ENCODE peak calls at places on chromosomes 2 and 18, in nine cellular contexts. One of them, this sample, is unnamed.

GRCh38 chr2:110934948-110935347 is 185.8 kb upstream of the BCL2L11 start:
- DNase-seq in HCT116: no peak
- DNase-seq in K562: no peak
- DNase-seq in GM23248: no peak
- DNase-seq in GM23338: no peak
- DNase-seq in fibroblast of lung: no peak
- DNase-seq in mammary epithelial cell: no peak
- DNase-seq in OCI-LY7: no peak
- DNase-seq in astrocyte: no peak
- DNase-seq in this sample: no peak

GRCh38 chr2:70515938-70516337 is 37.7 kb downstream of the TGFA start:
- DNase-seq in fibroblast of lung: no peak
- DNase-seq in OCI-LY7: peak; percentile 1
- DNase-seq in astrocyte: no peak
- DNase-seq in GM23338: no peak
- DNase-seq in mammary epithelial cell: no peak
- DNase-seq in K562: no peak
- DNase-seq in GM23248: peak; percentile 66
- DNase-seq in HCT116: no peak
- DNase-seq in this sample: no peak

GRCh38 chr2:111250448-111251030 is 129.8 kb downstream of the BCL2L11 start:
- DNase-seq in HCT116: no peak
- DNase-seq in mammary epithelial cell: no peak
- DNase-seq in GM23338: no peak
- DNase-seq in K562: no peak
- DNase-seq in fibroblast of lung: no peak
- DNase-seq in astrocyte: peak; percentile 10
- DNase-seq in OCI-LY7: no peak
- DNase-seq in GM23248: peak; percentile 38
- DNase-seq in this sample: no peak

GRCh38 chr2:105042189-105042588 is 4.3 kb downstream of the MRPS9 start:
- DNase-seq in astrocyte: no peak
- DNase-seq in fibroblast of lung: no peak
- DNase-seq in OCI-LY7: no peak
- DNase-seq in GM23248: no peak
- DNase-seq in GM23338: peak; percentile 57
- DNase-seq in mammary epithelial cell: no peak
- DNase-seq in K562: peak; percentile 46
- DNase-seq in HCT116: no peak
- DNase-seq in this sample: peak; percentile 49

GRCh38 chr2:151040036-151040435 is 221.6 kb downstream of the RBM43 start:
- DNase-seq in GM23338: no peak
- DNase-seq in K562: no peak
- DNase-seq in GM23248: peak; percentile 64
- DNase-seq in astrocyte: peak; percentile 52
- DNase-seq in OCI-LY7: no peak
- DNase-seq in mammary epithelial cell: peak; percentile 87
- DNase-seq in HCT116: no peak
- DNase-seq in fibroblast of lung: peak; percentile 72
- DNase-seq in this sample: no peak

GRCh38 chr18:26317353-26317865 is 91.2 kb downstream of the TAF4B start:
- DNase-seq in GM23338: no peak
- DNase-seq in fibroblast of lung: peak; percentile 6
- DNase-seq in astrocyte: no peak
- DNase-seq in mammary epithelial cell: no peak
- DNase-seq in OCI-LY7: no peak
- DNase-seq in HCT116: no peak
- DNase-seq in GM23248: no peak
- DNase-seq in K562: no peak
- DNase-seq in this sample: no peak

GRCh38 chr2:233329489-233330135 is 22.0 kb downstream of the SAG start:
- DNase-seq in fibroblast of lung: no peak
- DNase-seq in HCT116: no peak
- DNase-seq in mammary epithelial cell: no peak
- DNase-seq in GM23248: peak; percentile 9
- DNase-seq in GM23338: peak; percentile 13
- DNase-seq in astrocyte: peak; percentile 39
- DNase-seq in OCI-LY7: no peak
- DNase-seq in K562: peak; percentile 34
- DNase-seq in this sample: peak; percentile 73

GRCh38 chr2:43634604-43635306 is 2.3 kb upstream of the PLEKHH2 start:
- DNase-seq in fibroblast of lung: peak; percentile 94
- DNase-seq in mammary epithelial cell: peak; percentile 53
- DNase-seq in GM23248: peak; percentile 83
- DNase-seq in GM23338: no peak
- DNase-seq in K562: no peak
- DNase-seq in astrocyte: peak; percentile 96
- DNase-seq in OCI-LY7: peak; percentile 35
- DNase-seq in HCT116: no peak
- DNase-seq in this sample: no peak

GRCh38 chr2:127901339-127902072 is 15.8 kb upstream of the AMMECR1L start:
- DNase-seq in GM23338: no peak
- DNase-seq in K562: no peak
- DNase-seq in mammary epithelial cell: no peak
- DNase-seq in astrocyte: no peak
- DNase-seq in OCI-LY7: no peak
- DNase-seq in HCT116: no peak
- DNase-seq in fibroblast of lung: peak; percentile 47
- DNase-seq in GM23248: peak; percentile 23
- DNase-seq in this sample: no peak

GRCh38 chr2:11659866-11660265 is 10.1 kb downstream of the NTSR2 start:
- DNase-seq in OCI-LY7: no peak
- DNase-seq in mammary epithelial cell: no peak
- DNase-seq in fibroblast of lung: no peak
- DNase-seq in GM23338: no peak
- DNase-seq in astrocyte: no peak
- DNase-seq in GM23248: no peak
- DNase-seq in K562: no peak
- DNase-seq in HCT116: no peak
- DNase-seq in this sample: no peak

GRCh38 chr2:190714958-190715357 is 66.1 kb downstream of the NAB1 start:
- DNase-seq in mammary epithelial cell: peak; percentile 64
- DNase-seq in astrocyte: peak; percentile 89
- DNase-seq in GM23338: no peak
- DNase-seq in fibroblast of lung: no peak
- DNase-seq in GM23248: peak; percentile 23
- DNase-seq in K562: no peak
- DNase-seq in HCT116: peak; percentile 27
- DNase-seq in OCI-LY7: no peak
- DNase-seq in this sample: no peak

GRCh38 chr2:210548031-210548430 is 8.4 kb upstream of the CPS1 start:
- DNase-seq in GM23338: no peak
- DNase-seq in fibroblast of lung: no peak
- DNase-seq in astrocyte: no peak
- DNase-seq in K562: no peak
- DNase-seq in GM23248: no peak
- DNase-seq in HCT116: no peak
- DNase-seq in OCI-LY7: no peak
- DNase-seq in mammary epithelial cell: no peak
- DNase-seq in this sample: no peak

GRCh38 chr2:64988420-64989125 is 626 bp upstream of the SLC1A4 start:
- DNase-seq in OCI-LY7: peak; percentile 66
- DNase-seq in HCT116: peak; percentile 19
- DNase-seq in fibroblast of lung: peak; percentile 85
- DNase-seq in K562: peak; percentile 90
- DNase-seq in astrocyte: peak; percentile 92
- DNase-seq in mammary epithelial cell: peak; percentile 83
- DNase-seq in GM23338: peak; percentile 66
- DNase-seq in GM23248: peak; percentile 94
- DNase-seq in this sample: peak; percentile 72

GRCh38 chr2:127581050-127581345 is 45.5 kb downstream of the MYO7B start:
- DNase-seq in HCT116: no peak
- DNase-seq in mammary epithelial cell: no peak
- DNase-seq in astrocyte: no peak
- DNase-seq in GM23338: no peak
- DNase-seq in GM23248: no peak
- DNase-seq in fibroblast of lung: no peak
- DNase-seq in OCI-LY7: no peak
- DNase-seq in K562: no peak
- DNase-seq in this sample: no peak

GRCh38 chr2:20622731-20623130 is 28.2 kb downstream of the HS1BP3 start:
- DNase-seq in OCI-LY7: no peak
- DNase-seq in astrocyte: no peak
- DNase-seq in GM23248: no peak
- DNase-seq in mammary epithelial cell: no peak
- DNase-seq in K562: no peak
- DNase-seq in fibroblast of lung: no peak
- DNase-seq in HCT116: no peak
- DNase-seq in GM23338: no peak
- DNase-seq in this sample: no peak

GRCh38 chr2:188244383-188244782 is 47.3 kb upstream of the GULP1 start:
- DNase-seq in astrocyte: peak; percentile 8
- DNase-seq in K562: no peak
- DNase-seq in GM23338: no peak
- DNase-seq in HCT116: no peak
- DNase-seq in GM23248: peak; percentile 6
- DNase-seq in OCI-LY7: no peak
- DNase-seq in fibroblast of lung: no peak
- DNase-seq in mammary epithelial cell: peak; percentile 2
- DNase-seq in this sample: peak; percentile 61

GRCh38 chr2:236849508-236849907 is 236.2 kb upstream of the COPS8 start:
- DNase-seq in OCI-LY7: no peak
- DNase-seq in K562: no peak
- DNase-seq in GM23248: no peak
- DNase-seq in astrocyte: no peak
- DNase-seq in HCT116: no peak
- DNase-seq in fibroblast of lung: no peak
- DNase-seq in mammary epithelial cell: no peak
- DNase-seq in GM23338: no peak
- DNase-seq in this sample: no peak

DNA sequence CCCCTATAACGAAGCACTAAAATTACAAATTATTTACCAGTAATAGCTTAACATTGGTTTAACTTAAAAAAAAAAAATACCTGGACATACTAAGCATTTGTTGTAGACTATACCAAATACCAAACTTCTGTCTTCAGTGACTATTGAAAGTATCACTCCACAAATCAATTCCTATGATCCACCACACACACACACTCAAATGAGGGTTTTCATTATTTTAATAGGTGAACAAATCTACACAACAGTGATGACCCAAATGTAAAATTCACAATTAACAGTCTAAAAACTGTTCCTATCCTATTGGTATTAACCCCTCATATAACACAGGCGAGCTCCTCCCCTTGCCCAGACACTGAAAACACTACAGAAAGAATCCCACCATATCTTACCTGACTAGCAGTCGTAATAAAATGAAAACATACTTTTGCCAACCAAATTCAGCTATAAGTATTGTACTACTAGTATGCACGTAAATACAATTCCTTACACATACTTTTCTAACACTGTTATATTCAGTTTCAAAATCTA is 2.5 kb downstream of the SP3 start:
- DNase-seq in GM23248: no peak
- DNase-seq in mammary epithelial cell: no peak
- DNase-seq in K562: peak; percentile 46
- DNase-seq in astrocyte: no peak
- DNase-seq in OCI-LY7: peak; percentile 29
- DNase-seq in fibroblast of lung: no peak
- DNase-seq in HCT116: no peak
- DNase-seq in GM23338: no peak
- DNase-seq in this sample: no peak
- H3K79me2 ChIP-seq in GM23248: peaks cover 70% of the 10 kb centered on the region
- H3K79me2 ChIP-seq in mammary epithelial cell: peaks cover 73% of the 10 kb centered on the region
- H3K79me2 ChIP-seq in K562: peaks cover 78% of the 10 kb centered on the region
- H3K79me2 ChIP-seq in astrocyte: peaks cover 58% of the 10 kb centered on the region
- H3K79me2 ChIP-seq in OCI-LY7: peaks cover 67% of the 10 kb centered on the region
- H3K79me2 ChIP-seq in fibroblast of lung: peaks cover 55% of the 10 kb centered on the region
- H3K79me2 ChIP-seq in HCT116: peaks cover 71% of the 10 kb centered on the region
- H3K79me2 ChIP-seq in GM23338: peaks cover 70% of the 10 kb centered on the region
- H3K79me2 ChIP-seq in this sample: peaks cover 45% of the 10 kb centered on the region

DNA sequence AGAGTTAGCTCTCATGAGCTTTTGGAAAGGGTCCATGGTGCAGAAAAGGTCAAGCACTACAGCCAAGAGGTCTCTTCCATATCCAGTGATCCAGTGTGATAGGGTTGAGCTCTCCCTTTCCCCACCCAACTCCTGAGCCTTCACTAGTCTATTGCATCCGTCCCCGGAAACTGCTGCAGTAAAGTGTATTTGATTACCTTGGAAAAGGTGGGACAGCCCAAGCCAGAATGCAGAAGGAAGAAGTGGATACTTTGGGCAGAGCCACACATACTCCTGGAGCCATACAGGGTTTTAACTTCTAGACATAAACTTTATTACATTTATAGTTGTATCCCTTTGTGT is 3.6 kb downstream of the PNKD start:
- DNase-seq in HCT116: no peak
- DNase-seq in GM23248: no peak
- DNase-seq in astrocyte: no peak
- DNase-seq in K562: no peak
- DNase-seq in OCI-LY7: no peak
- DNase-seq in GM23338: no peak
- DNase-seq in mammary epithelial cell: no peak
- DNase-seq in fibroblast of lung: no peak
- DNase-seq in this sample: no peak
- H3K79me2 ChIP-seq in HCT116: peaks cover 22% of the 10 kb centered on the region
- H3K79me2 ChIP-seq in GM23248: peaks cover 77% of the 10 kb centered on the region
- H3K79me2 ChIP-seq in astrocyte: peaks cover 28% of the 10 kb centered on the region
- H3K79me2 ChIP-seq in K562: peaks cover 24% of the 10 kb centered on the region
- H3K79me2 ChIP-seq in OCI-LY7: peaks cover 22% of the 10 kb centered on the region
- H3K79me2 ChIP-seq in GM23338: peaks cover 9% of the 10 kb centered on the region
- H3K79me2 ChIP-seq in mammary epithelial cell: peaks cover 71% of the 10 kb centered on the region
- H3K79me2 ChIP-seq in fibroblast of lung: peaks cover 17% of the 10 kb centered on the region
- H3K79me2 ChIP-seq in this sample: peaks cover 9% of the 10 kb centered on the region

DNA sequence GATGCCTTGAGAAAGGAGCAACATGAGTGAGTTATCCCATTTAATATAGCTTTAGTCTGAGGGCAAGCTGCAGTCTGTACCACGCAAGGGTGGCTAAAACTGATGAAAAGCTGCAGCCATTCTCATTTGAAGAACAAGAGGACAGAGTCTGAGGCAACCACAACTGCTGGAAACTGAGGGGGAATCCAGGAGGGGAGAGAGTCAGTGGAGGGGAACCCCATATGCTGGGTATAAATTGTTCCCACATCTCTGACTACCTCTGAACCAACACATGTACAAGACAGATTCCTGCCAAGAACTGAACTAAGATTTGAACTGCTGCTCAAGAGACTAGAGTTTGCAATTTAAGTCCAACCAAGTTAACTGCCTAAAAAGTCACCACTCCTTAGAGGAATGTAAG is 11.4 kb downstream of the CWC22 start:
- DNase-seq in GM23248: no peak
- DNase-seq in OCI-LY7: no peak
- DNase-seq in fibroblast of lung: no peak
- DNase-seq in astrocyte: no peak
- DNase-seq in GM23338: no peak
- DNase-seq in mammary epithelial cell: no peak
- DNase-seq in K562: no peak
- DNase-seq in HCT116: no peak
- DNase-seq in this sample: no peak
- H3K79me2 ChIP-seq in GM23248: peaks cover 91% of the 10 kb centered on the region
- H3K79me2 ChIP-seq in OCI-LY7: peaks cover 40% of the 10 kb centered on the region
- H3K79me2 ChIP-seq in fibroblast of lung: peaks cover 29% of the 10 kb centered on the region
- H3K79me2 ChIP-seq in astrocyte: peaks cover 66% of the 10 kb centered on the region
- H3K79me2 ChIP-seq in GM23338: peaks cover 81% of the 10 kb centered on the region
- H3K79me2 ChIP-seq in mammary epithelial cell: peaks cover 74% of the 10 kb centered on the region
- H3K79me2 ChIP-seq in K562: peaks cover 100% of the 10 kb centered on the region
- H3K79me2 ChIP-seq in HCT116: peaks cover 95% of the 10 kb centered on the region
- H3K79me2 ChIP-seq in this sample: peaks cover 11% of the 10 kb centered on the region

DNA sequence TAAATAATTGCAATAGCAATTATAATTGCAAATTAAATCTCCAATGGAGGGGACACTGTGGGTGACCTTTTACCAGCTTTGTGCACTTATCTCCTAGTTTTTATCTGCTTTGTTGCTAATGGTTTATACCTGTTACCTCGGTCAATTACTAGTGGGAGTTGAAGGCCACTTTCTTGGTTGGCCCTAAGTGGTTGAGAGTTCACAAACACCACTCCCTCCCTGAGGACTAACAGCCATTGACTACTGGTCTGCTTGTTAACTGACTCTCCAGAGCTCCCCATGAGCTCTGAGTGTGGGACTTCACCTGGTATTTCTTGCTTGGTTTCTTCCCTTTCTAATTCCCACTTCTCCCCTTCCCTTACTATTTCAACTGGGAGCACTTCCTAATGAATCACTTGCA is 27.2 kb downstream of the SERPINE2 start:
- DNase-seq in GM23338: no peak
- DNase-seq in HCT116: no peak
- DNase-seq in OCI-LY7: no peak
- DNase-seq in fibroblast of lung: no peak
- DNase-seq in astrocyte: no peak
- DNase-seq in K562: no peak
- DNase-seq in mammary epithelial cell: no peak
- DNase-seq in GM23248: no peak
- DNase-seq in this sample: peak; percentile 53
- H3K79me2 ChIP-seq in GM23338: peaks cover 28% of the 10 kb centered on the region
- H3K79me2 ChIP-seq in HCT116: peaks cover 21% of the 10 kb centered on the region
- H3K79me2 ChIP-seq in OCI-LY7: no peaks in the 10 kb centered on the region
- H3K79me2 ChIP-seq in fibroblast of lung: no peaks in the 10 kb centered on the region
- H3K79me2 ChIP-seq in astrocyte: peaks cover 4% of the 10 kb centered on the region
- H3K79me2 ChIP-seq in K562: no peaks in the 10 kb centered on the region
- H3K79me2 ChIP-seq in mammary epithelial cell: peaks cover 92% of the 10 kb centered on the region
- H3K79me2 ChIP-seq in GM23248: peaks cover 100% of the 10 kb centered on the region
- H3K79me2 ChIP-seq in this sample: peaks cover 73% of the 10 kb centered on the region